ENCODE peak calls at places on chromosome 14, in five cellular contexts. One of them, this sample, is unnamed. For H3K36me3, the result is how much of the 10 kb centered on the place peaks cover.

GRCh38 chr14:29243355-29243754 is 476.8 kb downstream of the FOXG1 start:
- DNase-seq in psoas muscle: no peak
- DNase-seq in CD8-positive, alpha-beta T cell: no peak
- DNase-seq in OCI-LY7: no peak
- DNase-seq in stomach: no peak
- DNase-seq in this sample: no peak

GRCh38 chr14:67240168-67240932 is 885 bp upstream of the PALS1 start:
- DNase-seq in stomach: peak
- DNase-seq in CD8-positive, alpha-beta T cell: no peak
- DNase-seq in psoas muscle: peak
- DNase-seq in OCI-LY7: peak
- DNase-seq in this sample: peak

GRCh38 chr14:73238262-73238852 is 1.1 kb downstream of the PAPLN start:
- DNase-seq in stomach: no peak
- DNase-seq in CD8-positive, alpha-beta T cell: no peak
- DNase-seq in OCI-LY7: no peak
- DNase-seq in psoas muscle: no peak
- DNase-seq in this sample: peak

GRCh38 chr14:57753821-57754220 is 112.1 kb downstream of the SLC35F4 start:
- DNase-seq in stomach: no peak
- DNase-seq in psoas muscle: no peak
- DNase-seq in CD8-positive, alpha-beta T cell: no peak
- DNase-seq in OCI-LY7: no peak
- DNase-seq in this sample: no peak

GRCh38 chr14:54253195-54253947 is 143.4 kb upstream of the CDKN3 start:
- DNase-seq in OCI-LY7: no peak
- DNase-seq in psoas muscle: no peak
- DNase-seq in CD8-positive, alpha-beta T cell: no peak
- DNase-seq in stomach: no peak
- DNase-seq in this sample: no peak

GRCh38 chr14:99100871-99101270 is 171.1 kb downstream of the BCL11B start:
- DNase-seq in CD8-positive, alpha-beta T cell: no peak
- DNase-seq in stomach: no peak
- DNase-seq in OCI-LY7: no peak
- DNase-seq in psoas muscle: no peak
- DNase-seq in this sample: no peak

GRCh38 chr14:59245809-59246295 is 57.4 kb downstream of the DAAM1 start:
- DNase-seq in CD8-positive, alpha-beta T cell: no peak
- DNase-seq in psoas muscle: no peak
- DNase-seq in OCI-LY7: no peak
- DNase-seq in stomach: no peak
- DNase-seq in this sample: no peak

GRCh38 chr14:82438416-82438815 is 904.8 kb upstream of the SEL1L start:
- DNase-seq in psoas muscle: no peak
- DNase-seq in OCI-LY7: no peak
- DNase-seq in CD8-positive, alpha-beta T cell: no peak
- DNase-seq in stomach: no peak
- DNase-seq in this sample: no peak

GRCh38 chr14:30382221-30382620 is 176.7 kb upstream of the G2E3 start:
- DNase-seq in CD8-positive, alpha-beta T cell: no peak
- DNase-seq in psoas muscle: no peak
- DNase-seq in OCI-LY7: no peak
- DNase-seq in stomach: no peak
- DNase-seq in this sample: no peak

GRCh38 chr14:78970677-78971076 is 800.5 kb downstream of the NRXN3 start:
- DNase-seq in psoas muscle: no peak
- DNase-seq in CD8-positive, alpha-beta T cell: no peak
- DNase-seq in stomach: no peak
- DNase-seq in OCI-LY7: no peak
- DNase-seq in this sample: no peak

GRCh38 chr14:94056579-94057308 is 24.3 kb downstream of the DDX24 start:
- DNase-seq in OCI-LY7: no peak
- DNase-seq in psoas muscle: no peak
- DNase-seq in stomach: no peak
- DNase-seq in CD8-positive, alpha-beta T cell: no peak
- DNase-seq in this sample: no peak

GRCh38 chr14:51533877-51534553 is 117.7 kb upstream of the FRMD6 start:
- DNase-seq in psoas muscle: no peak
- DNase-seq in CD8-positive, alpha-beta T cell: no peak
- DNase-seq in stomach: no peak
- DNase-seq in OCI-LY7: no peak
- DNase-seq in this sample: no peak

GRCh38 chr14:68884031-68885030 is 91.5 kb upstream of the ZFP36L1 start:
- DNase-seq in psoas muscle: peak
- DNase-seq in stomach: no peak
- DNase-seq in OCI-LY7: peak
- DNase-seq in CD8-positive, alpha-beta T cell: no peak
- DNase-seq in this sample: peak

GRCh38 chr14:55075628-55076027 is 24.2 kb downstream of the MAPK1IP1L start:
- DNase-seq in CD8-positive, alpha-beta T cell: no peak
- DNase-seq in stomach: no peak
- DNase-seq in psoas muscle: no peak
- DNase-seq in OCI-LY7: no peak
- DNase-seq in this sample: no peak

GRCh38 chr14:36835145-36835544 is 173.5 kb downstream of the PAX9 start:
- DNase-seq in psoas muscle: no peak
- DNase-seq in CD8-positive, alpha-beta T cell: no peak
- DNase-seq in OCI-LY7: no peak
- DNase-seq in stomach: no peak
- DNase-seq in this sample: no peak

GRCh38 chr14:47277703-47278102 is 397.7 kb downstream of the MDGA2 start:
- DNase-seq in psoas muscle: no peak
- DNase-seq in OCI-LY7: no peak
- DNase-seq in stomach: no peak
- DNase-seq in CD8-positive, alpha-beta T cell: no peak
- DNase-seq in this sample: peak

GRCh38 chr14:69727860-69728259 is 39.1 kb upstream of the SRSF5 start:
- DNase-seq in CD8-positive, alpha-beta T cell: no peak
- DNase-seq in psoas muscle: no peak
- DNase-seq in stomach: no peak
- DNase-seq in OCI-LY7: no peak
- DNase-seq in this sample: no peak

GRCh38 chr14:96565811-96566210 is 63.6 kb downstream of the PAPOLA start:
- DNase-seq in OCI-LY7: no peak
- DNase-seq in CD8-positive, alpha-beta T cell: no peak
- DNase-seq in stomach: no peak
- DNase-seq in psoas muscle: no peak
- DNase-seq in this sample: no peak

GRCh38 chr14:64387232-64387737 is 868 bp upstream of the MTHFD1 start:
- DNase-seq in stomach: no peak
- DNase-seq in psoas muscle: no peak
- DNase-seq in OCI-LY7: no peak
- DNase-seq in CD8-positive, alpha-beta T cell: no peak
- DNase-seq in this sample: peak

GRCh38 chr14:64891839-64892375 is 12.2 kb upstream of the SPTB start:
- DNase-seq in stomach: no peak
- DNase-seq in OCI-LY7: peak
- DNase-seq in CD8-positive, alpha-beta T cell: no peak
- DNase-seq in psoas muscle: no peak
- DNase-seq in this sample: no peak

GRCh38 chr14:106372870-106373657 is 846.7 kb downstream of the TMEM121 start:
- DNase-seq in psoas muscle: no peak
- DNase-seq in stomach: peak
- DNase-seq in CD8-positive, alpha-beta T cell: peak
- DNase-seq in OCI-LY7: peak
- DNase-seq in this sample: peak

GRCh38 chr14:76473381-76474263 is 97.7 kb downstream of the ESRRB start:
- DNase-seq in stomach: no peak
- DNase-seq in CD8-positive, alpha-beta T cell: no peak
- DNase-seq in OCI-LY7: no peak
- DNase-seq in psoas muscle: peak
- DNase-seq in this sample: no peak

GRCh38 chr14:74179775-74180354 is 59.4 kb upstream of the VSX2 start:
- DNase-seq in CD8-positive, alpha-beta T cell: no peak
- DNase-seq in stomach: no peak
- DNase-seq in OCI-LY7: no peak
- DNase-seq in psoas muscle: no peak
- DNase-seq in this sample: no peak

GRCh38 chr14:68628605-68629310 is 164.1 kb downstream of the ZFP36L1 start:
- DNase-seq in stomach: peak
- DNase-seq in CD8-positive, alpha-beta T cell: peak
- DNase-seq in psoas muscle: no peak
- DNase-seq in OCI-LY7: no peak
- DNase-seq in this sample: no peak

GRCh38 chr14:85607571-85608219 is 77.8 kb downstream of the FLRT2 start:
- DNase-seq in OCI-LY7: no peak
- DNase-seq in CD8-positive, alpha-beta T cell: no peak
- DNase-seq in stomach: no peak
- DNase-seq in psoas muscle: no peak
- DNase-seq in this sample: no peak

GRCh38 chr14:75915063-75915462 is 66.7 kb downstream of the TGFB3 start:
- DNase-seq in OCI-LY7: no peak
- DNase-seq in stomach: no peak
- DNase-seq in CD8-positive, alpha-beta T cell: no peak
- DNase-seq in psoas muscle: no peak
- DNase-seq in this sample: no peak

GRCh38 chr14:100215330-100215885 is 23.5 kb upstream of the YY1 start:
- DNase-seq in OCI-LY7: no peak
- DNase-seq in psoas muscle: no peak
- DNase-seq in stomach: no peak
- DNase-seq in CD8-positive, alpha-beta T cell: no peak
- DNase-seq in this sample: peak

GRCh38 chr14:100213587-100213955 is 25.4 kb upstream of the YY1 start:
- DNase-seq in stomach: no peak
- DNase-seq in OCI-LY7: no peak
- DNase-seq in psoas muscle: no peak
- DNase-seq in CD8-positive, alpha-beta T cell: no peak
- DNase-seq in this sample: no peak

GRCh38 chr14:100214768-100215079 is 24.2 kb upstream of the YY1 start:
- DNase-seq in CD8-positive, alpha-beta T cell: no peak
- DNase-seq in psoas muscle: no peak
- DNase-seq in OCI-LY7: no peak
- DNase-seq in stomach: no peak
- DNase-seq in this sample: peak

GRCh38 chr14:100212476-100213333 is 26.2 kb upstream of the YY1 start:
- DNase-seq in psoas muscle: no peak
- DNase-seq in CD8-positive, alpha-beta T cell: no peak
- DNase-seq in OCI-LY7: no peak
- DNase-seq in stomach: no peak
- DNase-seq in this sample: peak

GRCh38 chr14:100213956-100214767 is 24.8 kb upstream of the YY1 start:
- DNase-seq in psoas muscle: peak
- DNase-seq in CD8-positive, alpha-beta T cell: peak
- DNase-seq in OCI-LY7: peak
- DNase-seq in stomach: peak
- DNase-seq in this sample: peak
- H3K27ac ChIP-seq in psoas muscle: peak
- H3K27ac ChIP-seq in CD8-positive, alpha-beta T cell: peak
- H3K27ac ChIP-seq in OCI-LY7: peak
- H3K27ac ChIP-seq in stomach: peak
- H3K27ac ChIP-seq in this sample: peak

DNA sequence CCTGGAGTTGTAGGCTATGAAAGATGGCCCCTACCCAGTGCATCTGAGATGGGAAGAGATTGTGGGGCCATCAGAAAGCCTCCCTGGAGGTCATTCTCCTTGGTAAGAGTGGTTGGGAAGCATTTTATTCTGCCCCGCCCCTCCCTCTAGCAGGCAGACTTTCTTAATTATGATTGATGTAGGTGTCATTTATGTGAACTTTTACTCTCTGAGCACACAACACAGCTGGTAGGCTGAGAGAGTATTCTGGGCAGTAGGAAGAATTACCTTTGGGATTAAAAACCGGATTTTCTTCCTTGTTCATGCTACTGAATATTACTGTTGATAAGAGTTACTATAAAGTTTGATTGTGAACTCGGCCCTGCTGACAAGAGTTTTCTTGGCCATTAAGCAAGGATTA is 266.8 kb downstream of the TTC6 start:
- DNase-seq in OCI-LY7: no peak
- DNase-seq in stomach: no peak
- DNase-seq in CD8-positive, alpha-beta T cell: no peak
- DNase-seq in psoas muscle: no peak
- DNase-seq in this sample: no peak
- H3K36me3 ChIP-seq in OCI-LY7: under half
- H3K36me3 ChIP-seq in stomach: under half
- H3K36me3 ChIP-seq in CD8-positive, alpha-beta T cell: under half
- H3K36me3 ChIP-seq in psoas muscle: under half
- H3K36me3 ChIP-seq in this sample: under half

GRCh38 chr14:70731447-70732239 is 77.7 kb downstream of the MAP3K9 start:
- DNase-seq in CD8-positive, alpha-beta T cell: no peak
- DNase-seq in psoas muscle: no peak
- DNase-seq in stomach: no peak
- DNase-seq in OCI-LY7: no peak
- DNase-seq in this sample: no peak
- H3K27ac ChIP-seq in CD8-positive, alpha-beta T cell: no peak
- H3K27ac ChIP-seq in psoas muscle: no peak
- H3K27ac ChIP-seq in stomach: no peak
- H3K27ac ChIP-seq in OCI-LY7: no peak
- H3K27ac ChIP-seq in this sample: no peak

GRCh38 chr14:34806257-34806656 is 68.9 kb downstream of the BAZ1A start:
- DNase-seq in OCI-LY7: no peak
- DNase-seq in stomach: no peak
- DNase-seq in CD8-positive, alpha-beta T cell: no peak
- DNase-seq in psoas muscle: no peak
- DNase-seq in this sample: no peak

GRCh38 chr14:34804933-34805332 is 70.2 kb downstream of the BAZ1A start:
- DNase-seq in OCI-LY7: no peak
- DNase-seq in CD8-positive, alpha-beta T cell: no peak
- DNase-seq in psoas muscle: no peak
- DNase-seq in stomach: no peak
- DNase-seq in this sample: no peak

GRCh38 chr14:34810028-34810427 is 65.1 kb downstream of the BAZ1A start:
- DNase-seq in OCI-LY7: no peak
- DNase-seq in CD8-positive, alpha-beta T cell: no peak
- DNase-seq in psoas muscle: no peak
- DNase-seq in stomach: no peak
- DNase-seq in this sample: no peak
- H3K36me3 ChIP-seq in OCI-LY7: half or more
- H3K36me3 ChIP-seq in CD8-positive, alpha-beta T cell: under half
- H3K36me3 ChIP-seq in psoas muscle: under half
- H3K36me3 ChIP-seq in stomach: half or more
- H3K36me3 ChIP-seq in this sample: under half

GRCh38 chr14:24816011-24816928 is 182.3 kb upstream of the GZMB start:
- DNase-seq in OCI-LY7: no peak
- DNase-seq in psoas muscle: no peak
- DNase-seq in stomach: peak
- DNase-seq in CD8-positive, alpha-beta T cell: no peak
- DNase-seq in this sample: no peak
- H3K27ac ChIP-seq in OCI-LY7: no peak
- H3K27ac ChIP-seq in psoas muscle: no peak
- H3K27ac ChIP-seq in stomach: peak
- H3K27ac ChIP-seq in CD8-positive, alpha-beta T cell: no peak
- H3K27ac ChIP-seq in this sample: peak

GRCh38 chr14:95130545-95130944 is 26.8 kb downstream of the DICER1 start:
- DNase-seq in psoas muscle: no peak
- DNase-seq in CD8-positive, alpha-beta T cell: no peak
- DNase-seq in OCI-LY7: no peak
- DNase-seq in stomach: no peak
- DNase-seq in this sample: no peak
- H3K36me3 ChIP-seq in psoas muscle: under half
- H3K36me3 ChIP-seq in CD8-positive, alpha-beta T cell: under half
- H3K36me3 ChIP-seq in OCI-LY7: half or more
- H3K36me3 ChIP-seq in stomach: half or more
- H3K36me3 ChIP-seq in this sample: under half

GRCh38 chr14:61238611-61239010 is 42.5 kb downstream of the TMEM30B start:
- DNase-seq in OCI-LY7: no peak
- DNase-seq in psoas muscle: no peak
- DNase-seq in stomach: no peak
- DNase-seq in CD8-positive, alpha-beta T cell: no peak
- DNase-seq in this sample: no peak
- H3K27ac ChIP-seq in OCI-LY7: no peak
- H3K27ac ChIP-seq in psoas muscle: no peak
- H3K27ac ChIP-seq in stomach: no peak
- H3K27ac ChIP-seq in CD8-positive, alpha-beta T cell: no peak
- H3K27ac ChIP-seq in this sample: no peak